ENCODE peak calls at places on chromosomes 16 and 17, in eight cellular contexts. D is memory B cell; R is gastrocnemius medialis; S is nephron progenitor cell; V is NCI-H1092; F is activated CD8-positive, alpha-beta memory T cell treated with anti-CD3 and anti-CD28 coated beads, Interleukin-2, amount 50 U/mL, for 48 hours; P is nucleus accumbens; O is mucosa of descending colon. J is an unnamed sample.

GRCh38 chr17:77958716-77959215 is 263 bp downstream of the TNRC6C start:
- DNase-seq in P (no peak), S (no peak), O (no peak), R (no peak), D (no peak), F (no peak), V (no peak), J (no peak)

GRCh38 chr16:75217389-75217851 is 1.4 kb upstream of the CTRB1 start:
- DNase-seq in R (peak; percentile 40), D (no peak), S (no peak), F (no peak), V (no peak), O (no peak), P (no peak), J (no peak)

GRCh38 chr16:75203667-75204409 is 3.1 kb downstream of the CTRB2 start:
- DNase-seq in R (no peak), O (no peak), P (no peak), F (no peak), D (no peak), V (no peak), S (no peak), J (peak; percentile 69)

GRCh38 chr16:84673561-84673960 is 25.2 kb downstream of the KLHL36 start:
- DNase-seq in F (no peak), D (no peak), P (no peak), R (no peak), V (no peak), S (no peak), O (no peak), J (no peak)

GRCh38 chr17:8320990-8321389 is 10.9 kb downstream of the ARHGEF15 start:
- DNase-seq in O (no peak), R (no peak), F (no peak), D (no peak), P (no peak), V (no peak), S (no peak), J (peak; percentile 71)

GRCh38 chr16:48434653-48435318 is 49.6 kb upstream of the SIAH1 start:
- DNase-seq in R (no peak), P (no peak), S (no peak), O (no peak), V (no peak), F (no peak), D (no peak), J (no peak)

GRCh38 chr17:6366144-6366755 is 68.7 kb downstream of the AIPL1 start:
- DNase-seq in D (no peak), P (no peak), F (peak; percentile 38), S (peak; percentile 11), O (no peak), V (no peak), R (no peak), J (peak; percentile 77)

GRCh38 chr17:81615401-81615930 is 21.4 kb downstream of the NPLOC4 start:
- DNase-seq in R (no peak), O (no peak), V (no peak), F (no peak), S (no peak), P (no peak), D (no peak), J (no peak)

GRCh38 chr17:67606471-67606870 is 111.3 kb upstream of the NOL11 start:
- DNase-seq in F (no peak), D (no peak), S (no peak), R (no peak), P (no peak), V (peak; percentile 65), O (peak; percentile 64), J (no peak)

GRCh38 chr17:1043601-1044251 is 46.8 kb downstream of the TIMM22 start:
- DNase-seq in D (no peak), R (no peak), P (no peak), F (no peak), S (peak; percentile 61), V (no peak), O (no peak), J (peak; percentile 81)

GRCh38 chr16:70576431-70577255 is 53.0 kb downstream of the SF3B3 start:
- DNase-seq in V (no peak), O (peak; percentile 45), P (no peak), R (no peak), F (no peak), D (no peak), S (no peak), J (peak; percentile 54)

GRCh38 chr17:75502072-75502745 is 13.1 kb downstream of the CASKIN2 start:
- DNase-seq in D (no peak), R (no peak), P (no peak), V (no peak), F (no peak), S (no peak), O (no peak), J (no peak)

GRCh38 chr17:60165976-60166375 is 16.2 kb downstream of the CA4 start:
- DNase-seq in D (no peak), P (no peak), F (no peak), S (no peak), O (peak; percentile 66), R (no peak), V (no peak), J (peak; percentile 57)

GRCh38 chr16:83723244-83723643 is 84.5 kb upstream of the HSBP1 start:
- DNase-seq in V (no peak), D (no peak), F (no peak), O (no peak), P (no peak), S (no peak), R (no peak), J (no peak)

J was measured in endodermal cell.